ENCODE peak calls at places on chromosome 16, in four cellular contexts. N, P, Y and F are unnamed samples. For H3K9me3, the result is how much of the 10 kb centered on the place peaks cover.

GRCh38 chr16:80263848-80264694 is 276.7 kb upstream of the DYNLRB2 start:
- DNase-seq in N (no peak), P (no peak), Y (no peak), F (no peak)

GRCh38 chr16:17387226-17387625 is 83.5 kb downstream of the XYLT1 start:
- DNase-seq in N (no peak), P (no peak), Y (no peak), F (no peak)

GRCh38 chr16:3058173-3059030 is 7.0 kb upstream of the IL32 start:
- DNase-seq in N (peak), P (peak), Y (peak), F (peak)

GRCh38 chr16:10558746-10559641 is 21.4 kb downstream of the EMP2 start:
- DNase-seq in N (no peak), P (no peak), Y (peak), F (no peak)

GRCh38 chr16:49645263-49645662 is 210.6 kb downstream of the ZNF423 start:
- DNase-seq in N (no peak), P (no peak), Y (no peak), F (no peak)

GRCh38 chr16:2471653-2472487 is 773 bp downstream of the NTN3 start:
- DNase-seq in N (no peak), P (no peak), Y (no peak), F (no peak)

GRCh38 chr16:73025111-73025505 is 22.8 kb downstream of the ZFHX3 start:
- DNase-seq in N (no peak), P (no peak), Y (no peak), F (no peak)

GRCh38 chr16:67637625-67638024 is 7.3 kb upstream of the CARMIL2 start:
- DNase-seq in N (no peak), P (no peak), Y (no peak), F (no peak)

GRCh38 chr16:11980167-11980844 is 3.8 kb downstream of the SNX29 start:
- DNase-seq in N (no peak), P (no peak), Y (no peak), F (no peak)

GRCh38 chr16:50956637-50957036 is 194.4 kb downstream of the SALL1 start:
- DNase-seq in N (no peak), P (no peak), Y (no peak), F (no peak)

GRCh38 chr16:85045641-85046471 is 18.3 kb downstream of the KIAA0513 start:
- DNase-seq in N (no peak), P (no peak), Y (no peak), F (no peak)

GRCh38 chr16:65002265-65002664 is 119.6 kb downstream of the CDH11 start:
- DNase-seq in N (no peak), P (no peak), Y (no peak), F (no peak)

GRCh38 chr16:5756969-5757368 is 659.4 kb upstream of the EEF2KMT start:
- DNase-seq in N (no peak), P (no peak), Y (no peak), F (no peak)

GRCh38 chr16:75644240-75645012 is 3.0 kb downstream of the KARS1 start:
- DNase-seq in N (no peak), P (no peak), Y (no peak), F (no peak)

GRCh38 chr16:15513169-15513568 is 78.8 kb downstream of the BMERB1 start:
- DNase-seq in N (no peak), P (no peak), Y (no peak), F (no peak)

GRCh38 chr16:80047796-80048649 is 447.5 kb upstream of the MAF start:
- DNase-seq in N (no peak), P (no peak), Y (no peak), F (no peak)

GRCh38 chr16:14428043-14428442 is 202.0 kb downstream of the PARN start:
- DNase-seq in N (no peak), P (no peak), Y (no peak), F (no peak)

GRCh38 chr16:17526956-17527355 is 56.2 kb upstream of the XYLT1 start:
- DNase-seq in N (no peak), P (no peak), Y (no peak), F (no peak)

GRCh38 chr16:50210266-50211038 is 55.9 kb upstream of the ADCY7 start:
- DNase-seq in N (peak), P (peak), Y (peak), F (no peak)

GRCh38 chr16:4496305-4496704 is 20.1 kb downstream of the HMOX2 start:
- DNase-seq in N (no peak), P (no peak), Y (no peak), F (no peak)

GRCh38 chr16:22217890-22218730 is 12.0 kb downstream of the EEF2K start:
- DNase-seq in N (no peak), P (no peak), Y (no peak), F (no peak)

GRCh38 chr16:5706206-5706605 is 608.6 kb upstream of the EEF2KMT start:
- DNase-seq in N (no peak), P (no peak), Y (no peak), F (no peak)

GRCh38 chr16:85428168-85428898 is 184.8 kb upstream of the GSE1 start:
- DNase-seq in N (no peak), P (peak), Y (peak), F (peak)

GRCh38 chr16:30534368-30535105 is at the start of gene ZNF747:
- DNase-seq in N (peak), P (peak), Y (peak), F (peak)

GRCh38 chr16:11152205-11152604 is 103.8 kb downstream of the SOCS1 start:
- DNase-seq in N (no peak), P (no peak), Y (no peak), F (no peak)

GRCh38 chr16:10541396-10541795 is 39.0 kb downstream of the EMP2 start:
- DNase-seq in N (no peak), P (no peak), Y (no peak), F (no peak)

GRCh38 chr16:89670496-89671431 is 13.1 kb downstream of the SPATA33 start:
- DNase-seq in N (no peak), P (no peak), Y (no peak), F (no peak)

GRCh38 chr16:73047536-73048291 is at the start of gene ZFHX3:
- DNase-seq in N (peak), P (no peak), Y (peak), F (no peak)

GRCh38 chr16:14242769-14243168 is 171.7 kb downstream of the MRTFB start:
- DNase-seq in N (no peak), P (no peak), Y (no peak), F (no peak)

GRCh38 chr16:87635541-87636049 is 33.3 kb downstream of the JPH3 start:
- DNase-seq in N (peak), P (peak), Y (peak), F (peak)
- H3K9me3 ChIP-seq in N (under half), P (under half), Y (under half), F (under half)

GRCh38 chr16:7051586-7052349 is 280.9 kb upstream of the RBFOX1 start:
- DNase-seq in N (no peak), P (no peak), Y (no peak), F (no peak)

GRCh38 chr16:7057458-7057857 is 275.2 kb upstream of the RBFOX1 start:
- DNase-seq in N (no peak), P (no peak), Y (no peak), F (no peak)

GRCh38 chr16:7055443-7055842 is 277.2 kb upstream of the RBFOX1 start:
- DNase-seq in N (no peak), P (no peak), Y (no peak), F (no peak)
- H3K9me3 ChIP-seq in N (under half), P (under half), Y (under half), F (under half)

DNA sequence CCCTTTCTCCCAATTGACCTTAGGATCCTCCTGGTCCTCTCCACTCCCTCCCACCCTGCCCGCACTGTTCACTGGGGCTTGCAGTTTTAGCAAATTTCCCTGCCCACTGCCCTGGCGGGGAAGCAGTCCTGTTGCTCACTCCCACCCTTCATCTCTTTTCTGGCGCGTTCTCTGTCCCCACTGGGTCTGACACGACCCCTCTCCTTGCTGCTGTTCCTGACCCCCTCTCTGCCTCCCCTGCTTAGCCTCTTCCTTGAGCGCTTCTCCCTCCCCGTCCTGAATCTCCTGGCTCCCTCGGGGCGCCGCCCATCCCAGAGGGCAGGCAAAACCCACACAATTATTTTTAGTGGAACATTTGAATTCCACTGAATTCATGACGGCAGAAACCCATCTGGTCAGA is 1796.4 kb downstream of the TP53TG3F start:
- DNase-seq in N (no peak), P (no peak), Y (no peak), F (no peak)
- H3K9me3 ChIP-seq in N (under half), P (under half), Y (half or more), F (under half)

DNA sequence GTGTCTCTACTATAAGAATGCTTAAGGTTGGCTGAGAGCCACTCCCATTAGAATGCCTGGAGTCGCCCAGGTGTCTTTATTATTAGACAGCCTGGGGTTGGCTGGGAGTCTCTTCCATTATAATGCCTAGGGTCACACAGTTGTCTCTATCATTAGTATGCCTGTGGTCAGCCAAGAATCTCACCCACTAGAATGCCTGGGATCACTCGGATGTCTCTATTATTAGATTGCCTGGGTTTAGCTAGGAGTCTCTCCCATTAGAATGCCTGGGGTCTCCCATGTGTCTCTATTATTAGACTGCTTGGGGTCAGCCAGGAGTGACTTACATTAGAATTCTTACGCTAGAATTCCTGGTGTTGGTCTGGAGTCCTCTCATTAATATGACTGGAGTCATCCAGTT is 2255.3 kb downstream of the TP53TG3F start:
- DNase-seq in N (no peak), P (no peak), Y (no peak), F (no peak)
- H3K9me3 ChIP-seq in N (under half), P (under half), Y (half or more), F (under half)

GRCh38 chr16:35144212-35144932 is 1685.0 kb downstream of the TP53TG3F start:
- DNase-seq in N (no peak), P (no peak), Y (peak), F (no peak)
- H3K9me3 ChIP-seq in N (under half), P (under half), Y (half or more), F (under half)

GRCh38 chr16:87534030-87534653 is 41.3 kb upstream of the ZCCHC14 start:
- DNase-seq in N (no peak), P (no peak), Y (no peak), F (no peak)

GRCh38 chr16:87533061-87533460 is 40.2 kb upstream of the ZCCHC14 start:
- DNase-seq in N (no peak), P (no peak), Y (no peak), F (no peak)

GRCh38 chr16:87534751-87535150 is 41.9 kb upstream of the ZCCHC14 start:
- DNase-seq in N (no peak), P (no peak), Y (no peak), F (no peak)

GRCh38 chr16:87528690-87529579 is 36.1 kb upstream of the ZCCHC14 start:
- DNase-seq in N (no peak), P (no peak), Y (no peak), F (no peak)

DNA sequence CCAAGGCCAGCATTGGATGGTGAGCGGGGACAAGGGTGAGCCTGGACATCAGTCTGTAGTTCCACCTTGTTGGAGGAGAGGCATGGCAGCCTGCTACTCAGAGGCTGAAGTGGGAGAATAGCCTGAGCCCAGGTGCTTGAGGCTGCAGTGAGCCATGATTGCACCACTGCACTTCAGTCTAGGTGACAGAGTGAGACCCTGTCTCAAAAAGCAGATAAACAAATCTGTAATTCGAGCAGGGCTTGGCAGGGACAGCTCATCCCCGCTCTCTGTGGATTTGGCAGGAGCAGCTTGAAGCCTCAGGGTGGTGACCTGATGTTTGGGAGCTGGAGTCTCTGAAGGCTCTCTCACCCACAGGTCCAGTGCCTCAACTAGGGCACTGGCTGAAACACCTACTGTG is 38.6 kb upstream of the ZCCHC14 start:
- DNase-seq in N (no peak), P (no peak), Y (no peak), F (no peak)
- H3K9me3 ChIP-seq in N (under half), P (under half), Y (under half), F (under half)

GRCh38 chr16:63737633-63738032 is 1384.2 kb downstream of the CDH11 start:
- DNase-seq in N (no peak), P (no peak), Y (no peak), F (no peak)

GRCh38 chr16:63735456-63735855 is 1386.4 kb downstream of the CDH11 start:
- DNase-seq in N (no peak), P (no peak), Y (no peak), F (no peak)
- H3K9me3 ChIP-seq in N (under half), P (under half), Y (under half), F (under half)

GRCh38 chr16:35196313-35196712 is 1736.9 kb downstream of the TP53TG3F start:
- DNase-seq in N (no peak), P (no peak), Y (no peak), F (no peak)

GRCh38 chr16:35195173-35195863 is 1735.9 kb downstream of the TP53TG3F start:
- DNase-seq in N (no peak), P (no peak), Y (no peak), F (no peak)

GRCh38 chr16:35194681-35195080 is 1735.3 kb downstream of the TP53TG3F start:
- DNase-seq in N (no peak), P (no peak), Y (no peak), F (no peak)

GRCh38 chr16:35197656-35198055 is 1738.2 kb downstream of the TP53TG3F start:
- DNase-seq in N (no peak), P (no peak), Y (no peak), F (no peak)

GRCh38 chr16:35195864-35196216 is 1736.4 kb downstream of the TP53TG3F start:
- DNase-seq in N (no peak), P (no peak), Y (peak), F (no peak)
- H3K9me3 ChIP-seq in N (under half), P (under half), Y (half or more), F (under half)

DNA sequence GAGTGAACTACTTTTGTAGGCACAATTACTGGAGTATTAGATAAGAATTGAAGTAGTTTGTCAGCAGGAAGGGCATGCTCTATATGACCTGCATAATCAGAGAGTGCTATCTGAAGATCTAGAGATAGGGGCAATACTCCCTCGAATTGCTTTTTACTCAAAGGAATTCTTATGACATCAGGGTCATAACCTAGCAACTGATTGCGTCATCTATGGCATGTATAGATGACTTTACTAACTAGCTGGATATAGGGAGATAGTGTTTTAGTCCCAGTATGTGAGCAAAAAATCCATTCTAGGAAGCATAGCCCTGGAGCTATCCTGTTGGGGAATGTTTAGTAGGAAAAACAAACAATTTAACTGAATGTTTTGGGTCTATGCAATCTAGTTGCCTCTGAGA is 109.5 kb upstream of the ZNF267 start:
- DNase-seq in N (no peak), P (no peak), Y (no peak), F (no peak)
- H3K9me3 ChIP-seq in N (under half), P (half or more), Y (half or more), F (under half)

GRCh38 chr16:35176449-35176848 is 1717.0 kb downstream of the TP53TG3F start:
- DNase-seq in N (no peak), P (no peak), Y (no peak), F (no peak)
- H3K9me3 ChIP-seq in N (under half), P (under half), Y (half or more), F (under half)